ENCODE peak calls at places on chromosomes 5 and 9, in six cellular contexts. One of them, this sample, is unnamed.
A peak's percentile ranks its signal among the peaks of the same experiment; 100 is the strongest.

GRCh38 chr5:142012186-142012785 is 541 bp downstream of the GNPDA1 start:
- DNase-seq in lung: peak; percentile 49
- DNase-seq in GM23338: peak; percentile 81
- DNase-seq in tibial nerve: peak; percentile 51
- DNase-seq in NB4: peak; percentile 28
- DNase-seq in cardiac muscle cell: peak; percentile 14
- DNase-seq in this sample: peak; percentile 62

GRCh38 chr5:102722930-102723329 is 32.2 kb upstream of the PAM start:
- DNase-seq in lung: no peak
- DNase-seq in GM23338: no peak
- DNase-seq in tibial nerve: no peak
- DNase-seq in NB4: no peak
- DNase-seq in cardiac muscle cell: no peak
- DNase-seq in this sample: peak; percentile 48

GRCh38 chr9:36327903-36328302 is 69.7 kb upstream of the GNE start:
- DNase-seq in lung: no peak
- DNase-seq in GM23338: no peak
- DNase-seq in tibial nerve: no peak
- DNase-seq in NB4: no peak
- DNase-seq in cardiac muscle cell: no peak
- DNase-seq in this sample: peak; percentile 29

GRCh38 chr9:138014570-138014958 is 137.0 kb downstream of the CACNA1B start:
- DNase-seq in lung: no peak
- DNase-seq in GM23338: no peak
- DNase-seq in tibial nerve: no peak
- DNase-seq in NB4: no peak
- DNase-seq in cardiac muscle cell: no peak
- DNase-seq in this sample: no peak

GRCh38 chr9:116550728-116551436 is 136.2 kb upstream of the TRIM32 start:
- DNase-seq in lung: no peak
- DNase-seq in GM23338: peak; percentile 24
- DNase-seq in tibial nerve: no peak
- DNase-seq in NB4: peak; percentile 28
- DNase-seq in cardiac muscle cell: no peak
- DNase-seq in this sample: peak; percentile 71

GRCh38 chr5:173534664-173535063 is 81.8 kb downstream of the BOD1 start:
- DNase-seq in lung: no peak
- DNase-seq in GM23338: no peak
- DNase-seq in tibial nerve: no peak
- DNase-seq in NB4: no peak
- DNase-seq in cardiac muscle cell: no peak
- DNase-seq in this sample: no peak

GRCh38 chr9:95877984-95878383 is 2.5 kb downstream of the ERCC6L2 start:
- DNase-seq in lung: no peak
- DNase-seq in GM23338: no peak
- DNase-seq in tibial nerve: no peak
- DNase-seq in NB4: no peak
- DNase-seq in cardiac muscle cell: no peak
- DNase-seq in this sample: no peak

GRCh38 chr5:59069438-59070079 is 486.7 kb downstream of the RAB3C start:
- DNase-seq in lung: no peak
- DNase-seq in GM23338: no peak
- DNase-seq in tibial nerve: no peak
- DNase-seq in NB4: no peak
- DNase-seq in cardiac muscle cell: no peak
- DNase-seq in this sample: peak; percentile 93

GRCh38 chr9:117021881-117022280 is 334.8 kb downstream of the TRIM32 start:
- DNase-seq in lung: no peak
- DNase-seq in GM23338: no peak
- DNase-seq in tibial nerve: no peak
- DNase-seq in NB4: no peak
- DNase-seq in cardiac muscle cell: no peak
- DNase-seq in this sample: no peak

GRCh38 chr9:89408628-89409101 is 89.2 kb downstream of the SEMA4D start:
- DNase-seq in lung: no peak
- DNase-seq in GM23338: no peak
- DNase-seq in tibial nerve: no peak
- DNase-seq in NB4: peak; percentile 61
- DNase-seq in cardiac muscle cell: no peak
- DNase-seq in this sample: no peak

GRCh38 chr5:150487199-150488061 is 20.5 kb upstream of the NDST1 start:
- DNase-seq in lung: no peak
- DNase-seq in GM23338: no peak
- DNase-seq in tibial nerve: peak; percentile 53
- DNase-seq in NB4: peak; percentile 77
- DNase-seq in cardiac muscle cell: no peak
- DNase-seq in this sample: peak; percentile 71

GRCh38 chr5:135102716-135103696 is 69.0 kb upstream of the PITX1 start:
- DNase-seq in lung: no peak
- DNase-seq in GM23338: no peak
- DNase-seq in tibial nerve: no peak
- DNase-seq in NB4: no peak
- DNase-seq in cardiac muscle cell: no peak
- DNase-seq in this sample: no peak

GRCh38 chr5:3600106-3600997 is 4.7 kb downstream of the IRX1 start:
- DNase-seq in lung: no peak
- DNase-seq in GM23338: peak; percentile 81
- DNase-seq in tibial nerve: no peak
- DNase-seq in NB4: no peak
- DNase-seq in cardiac muscle cell: peak; percentile 87
- DNase-seq in this sample: no peak

GRCh38 chr9:84371737-84372136 is 31.2 kb upstream of the SLC28A3 start:
- DNase-seq in lung: peak; percentile 54
- DNase-seq in GM23338: no peak
- DNase-seq in tibial nerve: peak; percentile 53
- DNase-seq in NB4: peak; percentile 96
- DNase-seq in cardiac muscle cell: no peak
- DNase-seq in this sample: peak; percentile 81

GRCh38 chr9:117448066-117448465 is 33.2 kb upstream of the ASTN2 start:
- DNase-seq in lung: no peak
- DNase-seq in GM23338: peak; percentile 70
- DNase-seq in tibial nerve: no peak
- DNase-seq in NB4: peak; percentile 1
- DNase-seq in cardiac muscle cell: no peak
- DNase-seq in this sample: no peak

GRCh38 chr5:32278403-32278802 is 34.3 kb downstream of the MTMR12 start:
- DNase-seq in lung: no peak
- DNase-seq in GM23338: no peak
- DNase-seq in tibial nerve: no peak
- DNase-seq in NB4: peak; percentile 59
- DNase-seq in cardiac muscle cell: no peak
- DNase-seq in this sample: peak; percentile 32

GRCh38 chr9:113454914-113455761 is 8.4 kb upstream of the RGS3 start:
- DNase-seq in lung: peak; percentile 74
- DNase-seq in GM23338: peak; percentile 48
- DNase-seq in tibial nerve: peak; percentile 34
- DNase-seq in NB4: peak; percentile 62
- DNase-seq in cardiac muscle cell: peak; percentile 88
- DNase-seq in this sample: peak; percentile 80

GRCh38 chr9:37408933-37409710 is 13.4 kb upstream of the GRHPR start:
- DNase-seq in lung: no peak
- DNase-seq in GM23338: no peak
- DNase-seq in tibial nerve: no peak
- DNase-seq in NB4: no peak
- DNase-seq in cardiac muscle cell: no peak
- DNase-seq in this sample: no peak

GRCh38 chr9:83537331-83538171 is 650 bp downstream of the FRMD3 start:
- DNase-seq in lung: no peak
- DNase-seq in GM23338: peak; percentile 55
- DNase-seq in tibial nerve: no peak
- DNase-seq in NB4: no peak
- DNase-seq in cardiac muscle cell: peak; percentile 38
- DNase-seq in this sample: peak; percentile 64

GRCh38 chr9:128149001-128149701 is at the start of gene LCN2:
- DNase-seq in lung: peak; percentile 84
- DNase-seq in GM23338: no peak
- DNase-seq in tibial nerve: no peak
- DNase-seq in NB4: no peak
- DNase-seq in cardiac muscle cell: no peak
- DNase-seq in this sample: no peak

GRCh38 chr9:83154087-83154736 is 91.3 kb upstream of the RASEF start:
- DNase-seq in lung: peak; percentile 42
- DNase-seq in GM23338: no peak
- DNase-seq in tibial nerve: no peak
- DNase-seq in NB4: no peak
- DNase-seq in cardiac muscle cell: no peak
- DNase-seq in this sample: peak; percentile 58

GRCh38 chr9:92650839-92651621 is 18.9 kb downstream of the IPPK start:
- DNase-seq in lung: no peak
- DNase-seq in GM23338: no peak
- DNase-seq in tibial nerve: no peak
- DNase-seq in NB4: peak; percentile 75
- DNase-seq in cardiac muscle cell: no peak
- DNase-seq in this sample: peak; percentile 50
- H3K4me3 ChIP-seq in lung: no peak overlapping the region
- H3K4me3 ChIP-seq in GM23338: no peak overlapping the region
- H3K4me3 ChIP-seq in tibial nerve: no peak overlapping the region
- H3K4me3 ChIP-seq in NB4: no peak overlapping the region
- H3K4me3 ChIP-seq in cardiac muscle cell: no peak overlapping the region
- H3K4me3 ChIP-seq in this sample: no peak overlapping the region

DNA sequence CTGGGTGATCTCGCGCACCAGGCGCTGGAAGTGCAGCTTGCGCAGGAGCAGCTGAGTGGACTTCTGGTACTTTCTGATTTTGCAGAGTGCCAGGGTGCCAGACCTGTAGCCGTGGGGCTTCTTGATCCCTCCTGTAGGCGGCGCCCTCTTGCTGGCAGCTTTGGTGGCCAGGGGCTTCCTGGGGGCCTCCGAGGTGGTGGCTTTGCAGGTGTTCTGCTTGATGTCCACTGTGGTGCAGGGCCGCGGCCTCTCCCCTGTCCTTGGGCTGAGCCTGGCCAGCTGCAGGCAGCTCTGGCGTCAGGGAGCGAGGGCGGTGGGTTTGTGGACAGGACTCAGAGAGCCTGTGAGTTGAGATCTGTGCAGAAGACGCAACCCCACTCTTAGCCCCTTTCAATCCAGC is 36.1 kb downstream of the TAF11L14 start:
- DNase-seq in lung: no peak
- DNase-seq in GM23338: peak; percentile 33
- DNase-seq in tibial nerve: no peak
- DNase-seq in NB4: no peak
- DNase-seq in cardiac muscle cell: no peak
- DNase-seq in this sample: no peak
- TF ChIP-seq CTCF in lung: no peak
- TF ChIP-seq CTCF in GM23338: peak; percentile 25
- TF ChIP-seq CTCF in tibial nerve: no peak
- TF ChIP-seq CTCF in NB4: no peak
- TF ChIP-seq CTCF in cardiac muscle cell: no peak
- TF ChIP-seq CTCF in this sample: no peak

DNA sequence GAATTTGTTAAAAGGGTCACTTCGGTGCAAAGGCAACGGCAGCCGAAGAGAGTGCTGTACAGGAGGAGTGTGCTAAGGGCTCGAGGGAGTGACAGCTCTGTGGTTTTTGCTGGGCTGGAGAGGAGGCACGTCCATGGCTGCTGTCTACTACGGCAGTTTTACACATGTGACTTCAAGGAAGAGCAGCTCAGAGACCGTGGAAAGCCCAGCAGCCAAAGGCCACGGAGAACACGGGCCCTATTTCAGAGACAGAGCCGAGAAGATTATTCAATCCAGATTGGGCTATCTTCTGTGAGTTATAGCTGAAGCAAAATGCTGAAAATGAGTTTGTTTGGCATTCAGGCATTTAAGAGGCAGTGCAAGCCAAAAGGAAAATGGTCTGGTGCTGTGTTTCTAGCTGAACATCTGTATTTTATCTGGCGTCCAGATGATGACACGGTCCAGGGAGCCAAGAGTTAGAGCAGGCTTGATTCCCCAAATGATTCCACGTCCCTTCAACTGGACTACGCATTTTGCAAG is 96.4 kb downstream of the RFK start:
- DNase-seq in lung: no peak
- DNase-seq in GM23338: no peak
- DNase-seq in tibial nerve: peak; percentile 56
- DNase-seq in NB4: peak; percentile 45
- DNase-seq in cardiac muscle cell: peak; percentile 7
- DNase-seq in this sample: peak; percentile 77
- H3K4me3 ChIP-seq in lung: no peak overlapping the region
- H3K4me3 ChIP-seq in GM23338: no peak overlapping the region
- H3K4me3 ChIP-seq in tibial nerve: no peak overlapping the region
- H3K4me3 ChIP-seq in NB4: no peak overlapping the region
- H3K4me3 ChIP-seq in cardiac muscle cell: no peak overlapping the region
- H3K4me3 ChIP-seq in this sample: peak overlapping the region; percentile 18

GRCh38 chr5:90308787-90309585 is 100.6 kb downstream of the CETN3 start:
- DNase-seq in lung: no peak
- DNase-seq in GM23338: no peak
- DNase-seq in tibial nerve: no peak
- DNase-seq in NB4: no peak
- DNase-seq in cardiac muscle cell: no peak
- DNase-seq in this sample: no peak
- TF ChIP-seq CTCF in lung: no peak
- TF ChIP-seq CTCF in GM23338: no peak
- TF ChIP-seq CTCF in tibial nerve: no peak
- TF ChIP-seq CTCF in NB4: no peak
- TF ChIP-seq CTCF in cardiac muscle cell: no peak
- TF ChIP-seq CTCF in this sample: no peak

GRCh38 chr9:133114451-133114885 is 6.6 kb downstream of the RALGDS start:
- DNase-seq in lung: no peak
- DNase-seq in GM23338: no peak
- DNase-seq in tibial nerve: no peak
- DNase-seq in NB4: no peak
- DNase-seq in cardiac muscle cell: no peak
- DNase-seq in this sample: peak; percentile 57
- H3K4me3 ChIP-seq in lung: no peak overlapping the region
- H3K4me3 ChIP-seq in GM23338: no peak overlapping the region
- H3K4me3 ChIP-seq in tibial nerve: no peak overlapping the region
- H3K4me3 ChIP-seq in NB4: no peak overlapping the region
- H3K4me3 ChIP-seq in cardiac muscle cell: no peak overlapping the region
- H3K4me3 ChIP-seq in this sample: no peak overlapping the region

DNA sequence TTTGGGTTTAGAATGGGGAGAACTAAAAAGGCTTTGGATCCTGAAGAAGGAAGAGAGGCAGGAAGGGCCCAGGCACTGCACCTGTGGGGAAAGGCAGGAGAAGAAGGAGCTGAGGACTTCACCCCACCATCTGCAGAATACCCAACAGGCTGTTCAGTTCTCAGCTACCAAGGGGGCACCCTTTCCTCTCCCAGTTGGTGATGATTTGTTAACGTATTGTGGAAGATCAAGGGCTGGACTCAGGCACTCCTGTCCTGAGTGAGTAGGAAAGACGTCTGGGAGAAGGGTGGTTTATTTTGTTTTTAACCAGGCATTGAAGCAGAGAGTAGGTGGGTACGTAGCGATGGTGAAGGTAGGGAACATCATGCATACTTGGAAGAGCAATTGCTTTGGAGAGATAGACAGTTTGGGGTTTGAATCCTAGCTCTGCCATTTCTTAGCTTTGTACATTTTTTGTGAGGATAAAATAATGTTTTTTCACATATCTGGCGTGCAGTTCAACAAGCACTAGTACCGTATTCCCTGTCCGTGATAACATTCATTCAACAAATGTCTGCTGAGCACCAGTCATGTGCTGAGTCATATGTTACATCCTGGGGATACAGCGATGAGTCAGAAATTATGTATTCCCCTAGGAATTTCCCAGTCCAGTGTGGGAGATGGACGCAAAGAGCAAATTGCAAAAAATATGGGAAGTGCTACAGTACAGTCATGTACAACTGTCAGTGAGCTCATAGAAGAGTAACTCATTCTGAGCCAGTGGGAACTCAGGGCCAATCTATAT is 2.1 kb downstream of the MSANTD3 start:
- DNase-seq in lung: no peak
- DNase-seq in GM23338: no peak
- DNase-seq in tibial nerve: no peak
- DNase-seq in NB4: peak; percentile 39
- DNase-seq in cardiac muscle cell: no peak
- DNase-seq in this sample: peak; percentile 98
- TF ChIP-seq CTCF in lung: no peak
- TF ChIP-seq CTCF in GM23338: no peak
- TF ChIP-seq CTCF in tibial nerve: no peak
- TF ChIP-seq CTCF in NB4: no peak
- TF ChIP-seq CTCF in cardiac muscle cell: no peak
- TF ChIP-seq CTCF in this sample: no peak